ENCODE peak calls at places on chromosomes 12 and 14, in five cellular contexts. J is fibroblast of lung, H is heart left ventricle, F is GM13977, S is A549. N is an unnamed sample.

GRCh38 chr12:53532524-53533445 is 25.5 kb upstream of the NPFF start:
- DNase-seq in J (no peak), H (no peak), F (no peak), S (no peak), N (no peak)

GRCh38 chr12:7373226-7373625 is 69.4 kb downstream of the ACSM4 start:
- DNase-seq in J (no peak), H (no peak), F (no peak), S (no peak), N (no peak)

GRCh38 chr14:53949201-53949600 is 7.4 kb downstream of the BMP4 start:
- DNase-seq in J (no peak), H (no peak), F (no peak), S (no peak), N (no peak)

GRCh38 chr14:87097021-87097420 is 896.0 kb downstream of the GALC start:
- DNase-seq in J (peak), H (no peak), F (no peak), S (no peak), N (no peak)

GRCh38 chr14:64930085-64930843 is 12.3 kb downstream of the GPX2 start:
- DNase-seq in J (no peak), H (no peak), F (no peak), S (no peak), N (peak)

GRCh38 chr12:105228494-105228893 is 7.5 kb downstream of the APPL2 start:
- DNase-seq in J (peak), H (no peak), F (peak), S (no peak), N (no peak)

GRCh38 chr14:75307700-75308379 is 29.2 kb downstream of the FOS start:
- DNase-seq in J (peak), H (peak), F (peak), S (peak), N (no peak)

GRCh38 chr12:51951843-51952722 is 584 bp downstream of the ACVR1B start:
- DNase-seq in J (no peak), H (peak), F (no peak), S (no peak), N (no peak)

GRCh38 chr12:30914986-30915591 is 11.5 kb upstream of the TSPAN11 start:
- DNase-seq in J (no peak), H (no peak), F (no peak), S (no peak), N (no peak)

DNA sequence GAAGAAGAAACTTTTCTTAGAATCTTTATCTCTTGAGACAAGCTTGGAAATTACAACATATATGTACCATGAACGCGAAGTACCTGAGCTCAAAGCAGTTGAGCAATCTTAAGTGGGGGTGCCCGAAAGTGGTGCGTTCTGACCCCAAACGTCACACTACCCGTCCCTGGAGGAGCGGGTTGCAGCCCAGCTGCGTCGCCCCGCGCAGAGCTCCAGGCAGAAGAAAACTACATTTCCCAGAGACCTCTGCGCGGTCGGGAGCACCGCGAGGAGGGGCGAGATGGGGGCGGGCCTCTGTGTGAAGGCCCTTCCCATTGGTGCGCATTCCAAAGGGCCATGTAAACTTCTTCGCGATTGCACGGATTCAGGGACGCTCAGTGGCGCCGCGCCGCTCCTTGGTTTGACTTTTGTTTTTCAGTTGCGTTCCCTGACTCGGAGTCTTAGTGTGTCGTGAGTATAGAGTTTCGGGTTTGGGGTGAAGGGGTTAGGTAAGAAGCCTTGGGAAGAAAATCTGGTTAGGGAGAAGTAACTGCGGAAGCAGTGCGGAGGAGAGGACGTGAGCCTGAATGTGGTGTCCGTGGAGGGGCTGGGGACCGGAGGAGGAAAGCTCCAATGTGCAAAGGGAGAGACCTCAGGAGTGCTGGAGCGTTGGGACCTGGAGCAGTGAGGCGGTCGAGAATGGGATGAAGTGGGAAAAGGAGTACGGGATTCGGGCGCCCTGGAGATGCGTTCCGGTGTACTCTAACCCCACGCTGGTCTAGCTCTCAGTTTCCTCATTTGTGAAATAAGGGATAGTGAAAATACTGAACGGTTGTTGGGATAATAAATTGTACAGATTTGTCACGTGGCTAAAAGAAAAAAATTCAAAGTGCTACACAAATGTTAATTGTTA is at the start of gene CCDC77:
- DNase-seq in J (peak), H (peak), F (peak), S (peak), N (peak)
- TF ChIP-seq CTCF in J (peak), H (no peak), F (no peak), S (no peak), N (peak)

GRCh38 chr12:123808167-123808566 is 46.1 kb downstream of the DNAH10 start:
- DNase-seq in J (no peak), H (no peak), F (no peak), S (peak), N (no peak)
- TF ChIP-seq CTCF in J (peak), H (no peak), F (no peak), S (peak), N (peak)

GRCh38 chr14:60164717-60165546 is at the start of gene DHRS7:
- DNase-seq in J (peak), H (peak), F (peak), S (peak), N (peak)
- TF ChIP-seq CTCF in J (peak), H (peak), F (peak), S (peak), N (peak)

DNA sequence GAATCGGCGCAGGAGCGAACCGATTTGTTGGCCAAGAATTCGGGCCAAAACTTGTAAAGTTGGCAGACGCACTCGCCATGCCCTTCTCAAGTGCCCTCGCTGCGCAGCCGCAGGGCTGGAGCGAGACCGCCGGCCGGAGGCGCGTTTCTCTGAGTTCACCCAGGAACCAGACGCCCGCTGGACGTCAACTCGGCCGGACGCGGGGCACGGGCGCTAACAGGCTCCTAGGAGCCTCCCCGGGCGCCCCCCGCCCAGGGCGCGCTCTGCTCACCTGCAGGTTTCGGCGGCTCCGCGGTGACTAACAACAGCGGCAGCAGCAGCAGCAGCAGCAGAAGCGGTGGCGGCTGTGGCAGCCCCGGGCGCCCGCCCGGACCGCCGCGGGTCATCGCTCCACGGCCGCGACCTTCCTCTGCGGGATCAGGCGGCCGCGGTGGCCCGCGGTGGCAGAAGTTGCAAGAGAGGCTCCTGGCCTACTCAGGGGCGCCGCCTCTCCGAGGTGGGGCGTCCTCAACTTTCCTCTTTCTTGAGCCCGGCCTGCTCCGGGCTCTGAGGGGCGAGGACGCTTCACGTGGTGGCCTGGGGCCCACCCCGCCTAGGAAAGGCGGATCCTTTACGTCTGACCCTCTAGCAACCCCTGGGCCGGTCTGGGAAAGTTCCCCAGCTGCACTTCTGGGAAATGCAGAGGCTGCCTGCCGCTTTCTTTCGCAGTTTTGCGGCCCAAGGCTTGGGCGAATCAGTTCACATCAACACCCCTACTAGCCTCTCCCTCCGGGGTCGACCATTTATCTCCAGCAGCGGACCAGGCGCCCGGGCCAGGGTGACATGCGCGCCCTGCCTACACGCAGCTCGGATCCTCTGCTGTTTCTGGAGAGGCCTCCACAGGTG is at the start of gene PLBD1:
- DNase-seq in J (peak), H (peak), F (peak), S (peak), N (no peak)
- TF ChIP-seq CTCF in J (no peak), H (no peak), F (no peak), S (no peak), N (no peak)

DNA sequence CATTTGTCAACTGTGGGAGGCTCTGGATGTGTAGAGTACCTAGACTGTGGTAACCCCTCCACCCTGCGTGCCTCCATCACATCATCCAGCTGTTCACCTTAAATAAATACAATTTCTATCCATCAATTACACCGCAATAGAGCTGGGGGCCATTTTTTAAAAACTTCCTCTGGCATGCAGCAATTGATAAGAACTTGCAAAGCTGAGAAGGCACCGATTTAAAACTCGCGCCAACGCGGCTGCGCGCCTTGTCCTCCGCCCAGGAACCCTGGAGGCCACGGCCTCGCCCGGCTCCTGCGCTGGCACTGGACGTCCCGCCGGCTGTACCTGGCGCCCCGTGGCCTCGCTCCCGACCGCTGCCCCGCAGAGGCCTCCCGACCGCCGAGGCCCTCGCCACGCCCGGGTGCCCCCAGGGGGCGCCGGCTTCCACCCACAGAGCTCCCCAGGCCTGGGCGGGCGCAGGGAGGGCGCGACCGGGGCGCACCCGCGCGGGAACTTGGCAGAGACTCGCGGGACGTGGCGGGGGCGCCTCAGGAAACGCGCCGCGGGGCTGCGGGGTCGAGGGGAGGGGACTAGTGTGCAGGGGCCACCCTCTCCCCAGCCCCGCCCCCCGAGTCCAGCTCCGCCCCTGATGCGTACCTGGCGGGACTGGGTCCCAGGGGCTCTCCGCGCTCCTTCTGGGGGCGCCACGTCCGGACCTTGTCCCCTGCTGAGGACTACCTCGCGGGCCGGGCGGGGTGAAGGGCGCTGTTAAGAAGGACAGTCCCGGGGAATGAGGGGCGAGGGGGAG is 65.6 kb downstream of the TNFAIP2 start:
- DNase-seq in J (no peak), H (peak), F (peak), S (no peak), N (no peak)
- TF ChIP-seq CTCF in J (no peak), H (peak), F (peak), S (peak), N (peak)

N was measured in AG09319.